ENCODE peak calls at places on chromosomes 11 and 22, in four cellular contexts. N, P, A and Q are unnamed samples.

GRCh38 chr11:107999759-108000455 is 8.8 kb upstream of the CUL5 start:
- DNase-seq in P (peak), A (no peak), N (peak), Q (no peak)

GRCh38 chr11:66136752-66137123 is 66.7 kb downstream of the PACS1 start:
- DNase-seq in N (peak), A (no peak), P (peak), Q (no peak)

GRCh38 chr11:27312110-27312509 is 50.9 kb downstream of the CCDC34 start:
- DNase-seq in P (peak), N (peak), A (no peak), Q (no peak)

GRCh38 chr22:41857160-41857859 is 24.4 kb downstream of the SREBF2 start:
- DNase-seq in P (peak), N (peak), A (no peak), Q (peak)

GRCh38 chr11:28337701-28338100 is 229.5 kb downstream of the METTL15 start:
- DNase-seq in P (peak), A (no peak), N (no peak), Q (no peak)

GRCh38 chr11:3202759-3203158 is 15.9 kb downstream of the MRGPRG start:
- DNase-seq in N (no peak), P (no peak), A (no peak), Q (no peak)

GRCh38 chr11:46278387-46279173 is 1.1 kb downstream of the CREB3L1 start:
- DNase-seq in N (no peak), A (peak), P (peak), Q (peak)

GRCh38 chr11:83778598-83778997 is 492.4 kb upstream of the CCDC90B start:
- DNase-seq in P (no peak), A (no peak), N (no peak), Q (no peak)

GRCh38 chr11:120750647-120751419 is 239.3 kb downstream of the GRIK4 start:
- DNase-seq in A (no peak), P (no peak), N (no peak), Q (no peak)

DNA sequence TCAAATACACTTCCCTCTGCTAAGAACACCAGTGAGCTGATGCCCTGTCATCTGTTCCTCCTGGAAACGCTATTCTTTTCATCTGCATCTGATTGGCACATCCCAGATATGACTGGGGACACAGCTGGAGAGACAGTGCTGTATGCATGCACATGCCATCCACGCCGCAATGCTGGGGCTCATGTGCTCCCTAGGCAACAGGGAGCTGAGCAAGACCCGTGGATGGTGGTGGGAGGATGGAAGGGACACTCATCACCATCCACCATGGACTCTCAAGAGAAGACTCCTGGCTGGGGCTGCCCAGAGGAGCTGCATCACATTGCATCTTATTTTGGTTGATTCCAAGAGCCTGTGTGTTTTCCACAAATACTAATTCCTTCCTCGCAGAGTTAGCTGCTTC is 534.9 kb downstream of the OPCML start:
- DNase-seq in P (no peak), A (no peak), N (no peak), Q (no peak)
- TF ChIP-seq CTCF in P (no peak), A (no peak), N (no peak), Q (no peak)

DNA sequence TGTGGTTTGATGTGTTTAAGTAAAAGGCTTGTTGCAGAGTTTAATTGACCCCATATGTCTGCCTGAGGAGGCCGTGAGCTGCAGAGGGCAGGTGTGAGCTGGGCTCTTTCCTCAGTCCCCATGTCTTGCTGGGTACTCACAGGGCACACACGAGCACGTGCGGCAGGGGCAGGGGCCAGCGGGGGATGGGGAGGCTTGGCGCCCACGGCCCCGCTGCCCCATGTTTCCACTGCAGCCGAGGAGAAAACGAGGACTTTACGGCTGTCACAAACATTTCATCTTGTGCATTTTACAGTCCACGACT is 24.7 kb upstream of the CCDC188 start:
- DNase-seq in N (peak), A (no peak), P (peak), Q (no peak)
- TF ChIP-seq CTCF in N (no peak), A (no peak), P (no peak), Q (no peak)

DNA sequence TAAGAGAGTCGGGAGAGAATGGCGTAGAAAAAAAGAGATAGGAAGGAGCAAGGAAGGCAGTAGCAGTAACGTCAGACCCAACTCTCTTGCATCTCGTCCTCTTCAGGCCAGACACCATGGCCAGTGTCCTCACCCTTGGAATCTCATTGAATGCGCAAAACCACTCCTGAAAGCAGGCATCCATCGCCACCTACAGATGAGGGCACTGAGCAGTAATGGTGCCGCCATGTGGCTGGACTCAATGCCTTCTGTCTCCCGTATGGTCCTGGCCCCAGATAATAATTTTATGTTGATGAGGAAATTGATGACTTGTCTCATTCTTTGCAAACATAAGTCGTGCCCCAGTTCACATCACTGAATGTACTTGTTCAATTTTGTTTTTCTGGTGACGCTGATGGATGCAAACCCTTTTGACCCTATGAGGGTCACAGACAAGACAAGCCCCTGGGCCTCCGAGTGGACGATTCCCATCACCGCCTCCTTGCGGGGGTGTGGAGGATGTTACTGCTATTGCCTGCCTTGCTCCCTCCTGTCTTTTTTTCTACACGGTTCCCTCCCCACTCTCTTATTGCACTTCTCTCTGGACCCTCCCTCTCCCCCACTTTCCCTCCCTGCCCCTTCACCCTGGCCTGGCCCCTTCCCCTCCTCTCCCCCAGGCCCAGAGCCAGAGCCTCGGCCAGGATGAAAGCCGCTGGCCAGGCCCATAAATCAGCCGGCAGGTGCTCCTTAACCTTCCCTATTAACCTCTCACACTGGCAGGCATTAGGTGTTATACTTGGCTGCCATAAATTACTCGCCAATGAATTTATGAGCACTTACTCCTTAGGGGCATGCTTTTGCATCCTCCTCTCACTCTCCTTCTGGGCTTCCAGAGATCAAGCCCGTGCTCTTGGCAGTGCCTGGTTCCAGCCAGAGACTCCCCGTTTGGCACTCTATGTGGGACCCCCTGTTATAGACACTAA is 18.1 kb upstream of the ALX4 start:
- DNase-seq in N (peak), P (no peak), A (no peak), Q (no peak)
- TF ChIP-seq CTCF in N (peak), P (peak), A (no peak), Q (no peak)

GRCh38 chr11:765802-766091 is 11.5 kb downstream of the GATD1 start:
- DNase-seq in P (no peak), A (no peak), N (no peak), Q (no peak)

GRCh38 chr11:765025-765801 is 12.1 kb downstream of the GATD1 start:
- DNase-seq in A (peak), P (peak), N (peak), Q (peak)

GRCh38 chr11:763549-764321 is 13.6 kb downstream of the GATD1 start:
- DNase-seq in N (no peak), P (no peak), A (no peak), Q (no peak)

GRCh38 chr11:763073-763463 is 14.2 kb downstream of the GATD1 start:
- DNase-seq in A (no peak), P (no peak), N (no peak), Q (no peak)

DNA sequence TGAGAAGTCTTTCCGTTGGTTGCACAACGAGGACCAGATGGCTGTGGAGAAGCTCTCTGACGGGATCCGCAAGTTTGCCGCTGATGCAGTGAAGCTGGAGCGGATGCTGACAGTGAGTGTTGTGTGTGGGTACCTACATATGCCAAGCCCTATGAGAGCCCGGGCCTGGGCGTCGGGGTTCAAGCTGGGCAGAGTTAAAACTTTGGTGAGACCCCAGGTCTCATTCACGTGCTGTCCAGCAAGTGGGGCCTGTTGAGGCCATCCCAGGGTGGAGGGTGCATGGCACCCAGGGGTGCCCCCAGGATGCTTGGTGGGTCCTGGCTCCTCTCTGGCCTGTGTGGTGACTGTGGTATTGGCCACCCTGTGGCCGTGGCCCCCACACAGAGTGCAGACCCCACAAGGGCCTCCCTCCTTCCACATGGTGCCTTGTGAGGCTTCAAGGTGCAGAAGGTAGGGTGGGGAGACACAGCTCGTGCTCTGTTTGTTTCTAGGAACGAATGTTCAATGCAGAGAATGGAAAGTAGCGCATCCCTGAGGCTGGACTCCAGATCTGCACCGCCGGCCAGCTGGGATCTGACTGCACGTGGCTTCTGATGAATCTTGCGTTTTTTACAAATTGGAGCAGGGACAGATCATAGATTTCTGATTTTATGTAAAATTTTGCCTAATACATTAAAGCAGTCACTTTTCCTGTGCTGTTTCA is 12.8 kb downstream of the GATD1 start:
- DNase-seq in N (no peak), P (no peak), A (no peak), Q (no peak)
- TF ChIP-seq CTCF in N (no peak), P (no peak), A (no peak), Q (no peak)

GRCh38 chr11:100922116-100922515 is 207.5 kb downstream of the PGR start:
- DNase-seq in N (no peak), A (no peak), P (peak), Q (no peak)
- TF ChIP-seq CTCF in N (no peak), A (no peak), P (no peak), Q (no peak)

GRCh38 chr11:73360743-73361369 is 15.3 kb upstream of the RELT start:
- DNase-seq in N (no peak), A (no peak), P (no peak), Q (no peak)
- TF ChIP-seq CTCF in N (no peak), A (no peak), P (no peak), Q (no peak)

DNA sequence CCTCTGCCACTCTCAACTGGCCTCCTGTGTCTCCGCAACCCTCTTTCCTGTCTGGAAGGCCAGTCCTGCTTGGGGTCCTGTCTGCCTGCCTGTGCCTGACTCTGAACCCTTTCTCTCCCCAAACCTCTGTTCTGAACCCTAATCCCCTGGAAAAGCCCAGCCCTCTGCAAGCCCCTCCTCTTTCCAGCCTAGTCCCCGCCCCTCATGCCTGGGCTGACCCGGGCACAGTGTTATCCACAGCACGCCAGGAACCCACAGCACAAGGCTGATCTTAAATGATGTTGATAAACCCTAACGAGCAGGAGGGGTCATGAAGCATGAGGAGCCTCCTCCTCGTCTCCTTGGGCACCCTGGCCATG is at the start of gene IFITM10:
- DNase-seq in P (no peak), N (no peak), A (peak), Q (no peak)
- TF ChIP-seq CTCF in P (no peak), N (no peak), A (no peak), Q (no peak)

DNA sequence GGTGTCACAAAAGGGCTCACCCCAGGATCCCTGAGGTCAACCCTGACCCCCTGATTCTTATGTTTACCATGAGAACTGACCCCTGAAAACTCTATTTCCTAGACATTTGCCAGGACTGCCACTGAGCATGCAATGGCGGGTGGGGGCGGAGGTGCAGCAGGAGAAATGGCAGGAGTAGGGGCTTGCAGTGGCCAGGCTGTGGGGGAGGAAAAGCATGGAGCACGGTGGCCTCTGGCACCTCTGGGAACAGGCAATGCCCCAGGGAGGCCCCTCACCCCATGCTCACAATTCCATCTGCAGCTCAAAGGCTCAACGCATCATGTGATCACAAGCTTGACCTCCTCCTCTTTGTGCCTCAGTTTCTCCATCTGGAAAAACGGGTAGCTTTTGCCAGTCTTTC is 46.5 kb upstream of the FGF3 start:
- DNase-seq in P (no peak), N (no peak), A (no peak), Q (no peak)
- TF ChIP-seq CTCF in P (no peak), N (no peak), A (no peak), Q (no peak)